ENCODE peak calls at places on chromosome 11, in six cellular contexts. One of them, this sample, is unnamed.

GRCh38 chr11:2421226-2421994 is 20.9 kb downstream of the TSSC4 start:
- DNase-seq in Caco-2: no peak
- DNase-seq in body of pancreas: no peak
- DNase-seq in H7: no peak
- DNase-seq in heart left ventricle: no peak
- DNase-seq in Peyer's patch: no peak
- DNase-seq in this sample: no peak

GRCh38 chr11:47869548-47870393 is 21.6 kb upstream of the NUP160 start:
- DNase-seq in heart left ventricle: no peak
- DNase-seq in body of pancreas: no peak
- DNase-seq in Peyer's patch: no peak
- DNase-seq in H7: no peak
- DNase-seq in Caco-2: no peak
- DNase-seq in this sample: no peak

GRCh38 chr11:74316772-74317505 is 5.5 kb upstream of the P4HA3 start:
- DNase-seq in body of pancreas: no peak
- DNase-seq in heart left ventricle: no peak
- DNase-seq in H7: no peak
- DNase-seq in Peyer's patch: no peak
- DNase-seq in Caco-2: no peak
- DNase-seq in this sample: no peak

GRCh38 chr11:114075891-114076441 is 16.5 kb downstream of the ZBTB16 start:
- DNase-seq in Peyer's patch: no peak
- DNase-seq in Caco-2: peak
- DNase-seq in heart left ventricle: peak
- DNase-seq in body of pancreas: no peak
- DNase-seq in H7: peak
- DNase-seq in this sample: no peak

GRCh38 chr11:4065601-4066377 is 28.8 kb upstream of the RRM1 start:
- DNase-seq in H7: no peak
- DNase-seq in Peyer's patch: no peak
- DNase-seq in body of pancreas: no peak
- DNase-seq in Caco-2: no peak
- DNase-seq in heart left ventricle: peak
- DNase-seq in this sample: no peak

GRCh38 chr11:72375241-72375640 is 59.1 kb downstream of the CLPB start:
- DNase-seq in body of pancreas: no peak
- DNase-seq in Caco-2: no peak
- DNase-seq in Peyer's patch: no peak
- DNase-seq in heart left ventricle: no peak
- DNase-seq in H7: no peak
- DNase-seq in this sample: no peak

GRCh38 chr11:30254307-30255298 is 23.8 kb downstream of the FSHB start:
- DNase-seq in H7: no peak
- DNase-seq in Caco-2: no peak
- DNase-seq in body of pancreas: no peak
- DNase-seq in Peyer's patch: no peak
- DNase-seq in heart left ventricle: no peak
- DNase-seq in this sample: no peak

GRCh38 chr11:36364551-36364950 is 68.5 kb downstream of the PRR5L start:
- DNase-seq in Peyer's patch: no peak
- DNase-seq in heart left ventricle: no peak
- DNase-seq in Caco-2: no peak
- DNase-seq in H7: no peak
- DNase-seq in body of pancreas: no peak
- DNase-seq in this sample: no peak

GRCh38 chr11:116691779-116692178 is 81.0 kb downstream of the BUD13 start:
- DNase-seq in Caco-2: peak
- DNase-seq in heart left ventricle: peak
- DNase-seq in H7: peak
- DNase-seq in Peyer's patch: peak
- DNase-seq in body of pancreas: peak
- DNase-seq in this sample: no peak

GRCh38 chr11:116499396-116500001 is 273.3 kb downstream of the BUD13 start:
- DNase-seq in body of pancreas: peak
- DNase-seq in Peyer's patch: peak
- DNase-seq in Caco-2: peak
- DNase-seq in heart left ventricle: peak
- DNase-seq in H7: peak
- DNase-seq in this sample: peak

GRCh38 chr11:17714356-17714854 is 5.0 kb upstream of the MYOD1 start:
- DNase-seq in Caco-2: no peak
- DNase-seq in heart left ventricle: peak
- DNase-seq in Peyer's patch: no peak
- DNase-seq in body of pancreas: no peak
- DNase-seq in H7: peak
- DNase-seq in this sample: no peak

GRCh38 chr11:128222245-128222959 is 365.0 kb downstream of the ETS1 start:
- DNase-seq in body of pancreas: no peak
- DNase-seq in H7: no peak
- DNase-seq in Peyer's patch: no peak
- DNase-seq in Caco-2: no peak
- DNase-seq in heart left ventricle: no peak
- DNase-seq in this sample: no peak

GRCh38 chr11:62678770-62679696 is at the start of gene UBXN1:
- DNase-seq in Peyer's patch: peak
- DNase-seq in H7: peak
- DNase-seq in body of pancreas: peak
- DNase-seq in heart left ventricle: peak
- DNase-seq in Caco-2: peak
- DNase-seq in this sample: no peak

GRCh38 chr11:117743121-117743815 is 53.7 kb downstream of the DSCAML1 start:
- DNase-seq in heart left ventricle: no peak
- DNase-seq in Caco-2: no peak
- DNase-seq in H7: no peak
- DNase-seq in body of pancreas: peak
- DNase-seq in Peyer's patch: no peak
- DNase-seq in this sample: no peak
- H3K4me3 ChIP-seq in heart left ventricle: no peak
- H3K4me3 ChIP-seq in Caco-2: no peak
- H3K4me3 ChIP-seq in H7: no peak
- H3K4me3 ChIP-seq in body of pancreas: no peak
- H3K4me3 ChIP-seq in Peyer's patch: no peak
- H3K4me3 ChIP-seq in this sample: no peak

DNA sequence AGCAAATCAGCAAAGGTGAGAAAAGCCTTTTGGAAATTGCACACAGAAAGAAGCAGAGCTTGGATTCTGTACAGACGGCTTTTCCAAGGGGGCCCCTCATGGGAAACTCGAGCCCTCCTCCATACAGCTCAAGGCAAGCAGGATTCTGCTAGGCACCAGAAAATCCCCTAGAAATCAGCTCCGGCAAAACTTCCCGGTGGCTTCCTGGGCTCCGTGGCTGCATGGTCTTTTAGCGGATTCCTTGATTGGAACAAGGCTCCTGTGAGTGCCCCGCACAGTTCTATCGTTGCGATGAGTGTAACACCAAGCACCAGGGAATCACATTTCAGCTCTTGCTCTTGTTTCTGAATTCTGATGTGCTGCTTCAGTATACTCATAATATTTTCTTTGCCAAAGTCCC is 494.3 kb downstream of the DLG2 start:
- DNase-seq in body of pancreas: no peak
- DNase-seq in H7: peak
- DNase-seq in Peyer's patch: no peak
- DNase-seq in Caco-2: no peak
- DNase-seq in heart left ventricle: no peak
- DNase-seq in this sample: no peak
- H3K4me3 ChIP-seq in body of pancreas: no peak
- H3K4me3 ChIP-seq in H7: no peak
- H3K4me3 ChIP-seq in Peyer's patch: no peak
- H3K4me3 ChIP-seq in Caco-2: no peak
- H3K4me3 ChIP-seq in heart left ventricle: no peak
- H3K4me3 ChIP-seq in this sample: no peak

GRCh38 chr11:12845739-12846358 is 163.3 kb upstream of the RASSF10 start:
- DNase-seq in Peyer's patch: peak
- DNase-seq in body of pancreas: peak
- DNase-seq in heart left ventricle: no peak
- DNase-seq in Caco-2: peak
- DNase-seq in H7: peak
- DNase-seq in this sample: no peak
- H3K4me3 ChIP-seq in Peyer's patch: no peak
- H3K4me3 ChIP-seq in body of pancreas: no peak
- H3K4me3 ChIP-seq in heart left ventricle: no peak
- H3K4me3 ChIP-seq in Caco-2: no peak
- H3K4me3 ChIP-seq in H7: no peak
- H3K4me3 ChIP-seq in this sample: peak

GRCh38 chr11:26996056-26996455 is 2.1 kb downstream of the FIBIN start:
- DNase-seq in body of pancreas: no peak
- DNase-seq in heart left ventricle: no peak
- DNase-seq in H7: no peak
- DNase-seq in Caco-2: no peak
- DNase-seq in Peyer's patch: no peak
- DNase-seq in this sample: no peak
- H3K4me3 ChIP-seq in body of pancreas: no peak
- H3K4me3 ChIP-seq in heart left ventricle: peak
- H3K4me3 ChIP-seq in H7: no peak
- H3K4me3 ChIP-seq in Caco-2: no peak
- H3K4me3 ChIP-seq in Peyer's patch: no peak
- H3K4me3 ChIP-seq in this sample: peak

This sample was measured in epithelial cell of proximal tubule.